ENCODE peak calls at places on chromosomes 16 and 17, in nine cellular contexts. Q is uterus, Y is thoracic aorta, E is colonic mucosa, R is ovary, T is mammary epithelial cell, Z is GM06990, M is PC-3, X is prostate gland. I is an unnamed sample. For H3K27me3, the result is how much of the 10 kb centered on the place peaks cover.

GRCh38 chr17:58231644-58232043 is 6.7 kb upstream of the LPO start:
- DNase-seq in X (no peak), Y (no peak), E (no peak), R (no peak), T (no peak), Z (no peak), Q (no peak), M (no peak), I (peak)

GRCh38 chr16:67150058-67150832 is 553 bp downstream of the B3GNT9 start:
- DNase-seq in Q (peak), X (no peak), R (peak), Y (no peak), Z (no peak), E (peak), T (no peak), M (no peak), I (no peak)

GRCh38 chr16:31477220-31478216 is 5.4 kb upstream of the SLC5A2 start:
- DNase-seq in Z (no peak), X (no peak), R (no peak), T (no peak), Q (no peak), E (peak), Y (no peak), M (no peak), I (no peak)

GRCh38 chr16:24753437-24753836 is 24.0 kb downstream of the TNRC6A start:
- DNase-seq in Z (no peak), X (no peak), T (no peak), Y (no peak), M (peak), R (no peak), Q (no peak), E (no peak), I (no peak)

GRCh38 chr17:78779848-78780247 is 2.2 kb downstream of the CYTH1 start:
- DNase-seq in R (peak), T (peak), X (peak), E (peak), Z (no peak), M (no peak), Q (no peak), Y (no peak), I (no peak)

GRCh38 chr17:72901657-72902056 is 190.8 kb downstream of the SLC39A11 start:
- DNase-seq in Y (no peak), Z (no peak), M (no peak), Q (no peak), R (no peak), T (no peak), E (no peak), X (no peak), I (no peak)

GRCh38 chr17:57986841-57987581 is 1.0 kb downstream of the VEZF1 start:
- DNase-seq in Y (no peak), Q (peak), T (peak), Z (no peak), X (peak), M (peak), E (peak), R (peak), I (peak)

GRCh38 chr17:49387374-49388289 is 25.6 kb upstream of the ZNF652 start:
- DNase-seq in E (no peak), Q (no peak), Z (no peak), M (no peak), T (no peak), Y (no peak), X (no peak), R (no peak), I (no peak)

GRCh38 chr17:63445571-63446217 is 412 bp downstream of the CYB561 start:
- DNase-seq in X (peak), Q (peak), Z (peak), R (no peak), T (peak), E (peak), M (peak), Y (no peak), I (no peak)

GRCh38 chr17:51869387-51869786 is 289.1 kb downstream of the CA10 start:
- DNase-seq in Q (no peak), Y (no peak), Z (no peak), X (no peak), M (peak), R (no peak), T (peak), E (peak), I (no peak)

GRCh38 chr17:46865100-46865499 is 13.7 kb downstream of the WNT9B start:
- DNase-seq in Q (no peak), R (no peak), T (no peak), Z (no peak), Y (no peak), X (no peak), M (no peak), E (no peak), I (no peak)

GRCh38 chr16:85570735-85571562 is 42.2 kb upstream of the GSE1 start:
- DNase-seq in T (no peak), Q (no peak), X (no peak), Y (no peak), R (no peak), Z (peak), M (peak), E (no peak), I (no peak)

GRCh38 chr16:2284001-2284770 is 16.3 kb upstream of the RNPS1 start:
- DNase-seq in R (no peak), M (no peak), Q (no peak), E (no peak), X (no peak), T (no peak), Y (no peak), Z (no peak), I (no peak)

GRCh38 chr17:37488009-37488604 is 1.6 kb upstream of the DUSP14 start:
- DNase-seq in Q (no peak), R (no peak), T (peak), M (peak), Y (no peak), Z (no peak), X (peak), E (no peak), I (peak)

GRCh38 chr17:79955167-79955549 is 80.5 kb downstream of the TBC1D16 start:
- DNase-seq in Y (no peak), Z (no peak), M (no peak), Q (peak), T (no peak), R (peak), X (no peak), E (no peak), I (no peak)

GRCh38 chr17:32953883-32954282 is 25.9 kb downstream of the TMEM98 start:
- DNase-seq in Q (no peak), E (no peak), Y (no peak), X (no peak), T (no peak), R (no peak), Z (no peak), M (no peak), I (no peak)

GRCh38 chr16:1726661-1727502 is 20.9 kb downstream of the MAPK8IP3 start:
- DNase-seq in T (no peak), Y (no peak), Z (no peak), Q (no peak), M (no peak), X (no peak), E (no peak), R (no peak), I (no peak)

GRCh38 chr17:47957591-47958490 is at the start of gene PRR15L:
- DNase-seq in M (peak), Z (no peak), E (peak), Q (no peak), Y (no peak), X (peak), R (no peak), T (no peak), I (no peak)

GRCh38 chr16:84532299-84532724 is 27.9 kb upstream of the MEAK7 start:
- DNase-seq in Y (peak), Q (peak), R (peak), Z (no peak), M (no peak), X (peak), E (no peak), T (peak), I (peak)

GRCh38 chr17:49439673-49440571 is 25.2 kb upstream of the PHB1 start:
- DNase-seq in T (no peak), Y (no peak), Q (no peak), E (no peak), Z (no peak), M (no peak), X (no peak), R (no peak), I (peak)

GRCh38 chr17:39899215-39899614 is 19.2 kb downstream of the GSDMB start:
- DNase-seq in Y (no peak), Z (no peak), Q (no peak), R (no peak), T (no peak), E (no peak), M (peak), X (no peak), I (no peak)

GRCh38 chr16:24846548-24847357 is 990 bp downstream of the SLC5A11 start:
- DNase-seq in Q (no peak), Z (no peak), M (no peak), E (no peak), R (no peak), X (no peak), T (no peak), Y (no peak), I (no peak)

GRCh38 chr17:50561796-50562195 is 1.3 kb downstream of the CACNA1G start:
- DNase-seq in Z (no peak), R (no peak), M (no peak), T (no peak), X (no peak), Y (no peak), Q (no peak), E (no peak), I (no peak)

GRCh38 chr17:17403899-17404576 is 72.8 kb upstream of the MED9 start:
- DNase-seq in Z (no peak), Y (no peak), T (no peak), R (no peak), E (no peak), X (no peak), M (no peak), Q (no peak), I (no peak)

GRCh38 chr17:66432996-66433556 is 130.7 kb downstream of the PRKCA start:
- DNase-seq in Y (no peak), T (no peak), Z (no peak), Q (no peak), E (no peak), R (no peak), M (no peak), X (no peak), I (no peak)

GRCh38 chr17:82917656-82918345 is 78.0 kb upstream of the ZNF750 start:
- DNase-seq in M (peak), T (no peak), X (no peak), R (no peak), Y (no peak), E (peak), Q (no peak), Z (no peak), I (no peak)

GRCh38 chr17:16381496-16381820 is 567 bp downstream of the UBB start:
- DNase-seq in T (peak), Q (no peak), Z (no peak), M (no peak), Y (no peak), X (no peak), R (no peak), E (no peak), I (no peak)
- TF ChIP-seq CTCF in T (no peak), Q (no peak), Z (no peak), M (no peak), Y (no peak), X (no peak), R (no peak), E (no peak), I (no peak)

DNA sequence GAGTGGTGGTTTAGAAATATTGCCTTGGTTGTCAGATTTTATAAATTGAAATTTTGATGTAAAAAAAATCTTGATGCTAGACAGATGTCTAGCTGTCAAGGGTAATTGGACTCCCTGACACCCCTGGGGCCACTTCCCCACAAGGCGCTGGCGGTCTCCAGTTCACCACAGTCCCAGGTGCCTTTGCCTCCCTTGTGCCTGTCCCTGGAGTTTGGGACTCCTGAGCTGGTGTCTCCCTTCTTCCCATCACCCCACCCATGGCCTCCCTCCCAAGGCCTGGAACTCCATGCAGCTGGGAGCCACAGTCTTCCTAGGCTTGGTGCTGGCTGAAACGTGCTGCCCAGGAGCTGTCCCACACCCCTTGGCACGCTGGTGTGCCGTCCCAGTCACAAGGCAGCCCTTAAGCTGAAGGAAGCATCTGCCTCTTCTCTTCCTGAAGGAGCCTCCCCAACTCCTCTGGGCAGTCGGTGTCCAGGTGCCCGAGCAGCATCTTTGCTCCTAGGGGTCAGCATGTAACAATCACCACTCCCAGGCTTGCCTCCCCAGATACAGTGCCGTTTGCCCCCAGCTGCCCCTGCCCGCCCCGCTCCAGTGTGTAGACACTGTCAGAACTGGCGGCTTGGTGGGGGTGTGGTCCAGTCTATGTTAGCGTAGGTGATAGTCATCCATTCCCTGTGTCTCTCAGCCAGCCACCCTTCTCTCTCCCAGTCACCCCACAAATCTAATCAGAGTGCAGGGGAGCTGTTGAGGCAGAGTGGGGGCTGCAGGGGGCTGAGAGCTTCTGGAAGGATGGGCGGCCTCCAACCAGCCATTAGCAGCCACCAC is 26.2 kb downstream of the POLR3E start:
- DNase-seq in M (no peak), E (no peak), T (no peak), Z (no peak), X (no peak), Y (no peak), Q (no peak), R (no peak), I (no peak)
- H3K4me3 ChIP-seq in M (no peak), E (no peak), T (no peak), Z (no peak), X (no peak), Y (no peak), Q (no peak), R (no peak), I (no peak)

DNA sequence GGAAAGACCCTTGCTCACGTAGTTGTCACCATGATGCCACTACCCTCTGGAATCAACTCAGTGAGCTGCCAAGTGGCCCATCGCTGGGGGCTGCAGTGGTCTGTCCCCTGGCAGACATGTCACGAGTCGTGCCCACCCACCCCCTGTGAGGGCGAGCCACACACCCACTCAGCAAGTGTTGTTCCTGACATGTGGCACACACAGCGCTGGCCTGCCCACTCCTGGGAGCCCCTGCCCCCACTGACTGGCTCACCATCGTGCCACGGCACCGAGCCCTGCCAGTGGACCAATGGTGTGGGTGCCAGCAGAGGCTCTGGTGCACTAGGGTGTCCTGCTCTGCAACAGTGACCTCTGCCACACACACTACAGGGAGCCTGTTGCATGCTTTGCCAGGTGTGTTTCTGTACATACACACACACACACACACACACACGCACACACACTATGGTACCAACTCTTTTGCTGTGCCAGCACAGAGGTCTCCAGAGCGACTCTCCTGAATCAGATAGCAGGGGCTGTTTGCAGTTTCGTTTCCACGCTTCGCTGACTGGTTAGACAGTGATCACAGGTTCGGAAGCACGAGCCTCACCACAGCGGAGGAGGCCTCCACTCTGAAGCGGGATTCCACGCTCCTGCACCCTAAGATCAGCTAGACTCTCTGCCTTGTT is 7.7 kb downstream of the RTN4RL1 start:
- DNase-seq in X (no peak), E (no peak), Q (no peak), T (no peak), Y (no peak), M (no peak), R (no peak), Z (no peak), I (no peak)
- H3K27me3 ChIP-seq in X (under half), E (under half), Q (under half), T (under half), Y (under half), M (under half), R (under half), Z (under half), I (half or more)

DNA sequence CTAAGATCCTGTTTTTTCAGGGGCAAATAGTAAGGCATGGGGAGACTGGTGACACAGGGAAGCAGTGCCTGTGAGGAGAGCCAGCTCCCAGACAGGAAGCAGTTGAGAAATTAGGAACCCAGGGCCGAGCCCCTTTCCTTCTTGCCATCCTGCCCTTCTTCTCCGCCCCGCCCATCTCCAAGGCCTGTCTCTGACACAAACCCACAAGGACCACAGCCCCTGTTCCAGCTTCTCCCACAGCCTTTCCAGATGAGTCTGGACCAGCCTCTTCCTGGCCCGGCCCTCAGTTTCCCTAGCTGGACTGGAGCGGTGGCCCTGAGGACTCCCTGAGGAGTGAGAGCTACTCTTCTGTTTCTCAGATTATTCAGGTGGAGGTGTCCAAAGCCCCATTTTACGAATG is 9.9 kb downstream of the CCDC102A start:
- DNase-seq in Y (no peak), Z (no peak), M (no peak), R (no peak), E (no peak), T (no peak), Q (no peak), X (no peak), I (no peak)
- TF ChIP-seq CTCF in Y (no peak), Z (no peak), M (no peak), R (no peak), E (no peak), T (no peak), Q (no peak), X (no peak), I (no peak)

GRCh38 chr17:74359916-74360315 is 1.8 kb downstream of the BTBD17 start:
- DNase-seq in E (no peak), M (no peak), R (no peak), Y (no peak), T (no peak), X (no peak), Z (no peak), Q (no peak), I (no peak)
- H3K4me3 ChIP-seq in E (no peak), M (no peak), R (no peak), Y (no peak), T (no peak), X (no peak), Z (no peak), Q (no peak), I (no peak)

I was measured in kidney epithelial cell.